ENCODE peak calls at places on chromosome 19, in six cellular contexts. V is astrocyte of the hippocampus, N is sciatic nerve, J is GM04504, B is lung microvascular endothelial cell, W is cardiac fibroblast. I is an unnamed sample.

GRCh38 chr19:50708179-50708879 is 11.3 kb downstream of the SHANK1 start:
- DNase-seq in V (no peak), N (no peak), J (no peak), B (no peak), W (no peak), I (no peak)

GRCh38 chr19:31503211-31503610 is 154.0 kb upstream of the TSHZ3 start:
- DNase-seq in V (no peak), N (no peak), J (no peak), B (no peak), W (no peak), I (no peak)

GRCh38 chr19:47707135-47707925 is 5.9 kb upstream of the EHD2 start:
- DNase-seq in V (peak), N (peak), J (peak), B (peak), W (peak), I (no peak)

GRCh38 chr19:3968556-3969434 is 2.1 kb downstream of the DAPK3 start:
- DNase-seq in V (peak), N (peak), J (peak), B (peak), W (peak), I (peak)

GRCh38 chr19:41325947-41326706 is 16.2 kb downstream of the CCDC97 start:
- DNase-seq in V (peak), N (no peak), J (no peak), B (peak), W (no peak), I (no peak)

GRCh38 chr19:54158812-54159351 is 639 bp downstream of the LENG1 start:
- DNase-seq in V (no peak), N (no peak), J (no peak), B (peak), W (peak), I (no peak)

GRCh38 chr19:18291590-18292459 is 10.4 kb upstream of the JUND start:
- DNase-seq in V (peak), N (peak), J (no peak), B (peak), W (peak), I (peak)

GRCh38 chr19:37992761-37993160 is 85.8 kb downstream of the SIPA1L3 start:
- DNase-seq in V (no peak), N (no peak), J (no peak), B (no peak), W (no peak), I (no peak)

GRCh38 chr19:15815306-15815705 is at the start of gene OR10H1:
- DNase-seq in V (no peak), N (no peak), J (no peak), B (no peak), W (no peak), I (no peak)

GRCh38 chr19:48954595-48955307 is at the start of gene BAX:
- DNase-seq in V (peak), N (peak), J (peak), B (peak), W (peak), I (peak)